ENCODE peak calls at places on chromosomes 2 and 18, in five cellular contexts. Y, I, S, Q and T are unnamed samples.

GRCh38 chr18:62663731-62664336 is 51.5 kb upstream of the PHLPP1 start:
- DNase-seq in Y (peak; percentile 18), I (no peak), S (peak; percentile 21), Q (no peak), T (no peak)

GRCh38 chr2:159030674-159031380 is 62.4 kb downstream of the TANC1 start:
- DNase-seq in Y (peak; percentile 91), I (peak; percentile 59), S (peak; percentile 76), Q (no peak), T (peak; percentile 33)

GRCh38 chr2:10446631-10447030 is 1.5 kb downstream of the ODC1 start:
- DNase-seq in Y (no peak), I (no peak), S (no peak), Q (no peak), T (no peak)

GRCh38 chr18:984004-984403 is 79.3 kb downstream of the ADCYAP1 start:
- DNase-seq in Y (peak; percentile 25), I (no peak), S (no peak), Q (no peak), T (no peak)

GRCh38 chr18:45793295-45793965 is 32.0 kb upstream of the SIGLEC15 start:
- DNase-seq in Y (peak; percentile 78), I (no peak), S (no peak), Q (no peak), T (no peak)

GRCh38 chr2:230411484-230412368 is 4.3 kb upstream of the SP100 start:
- DNase-seq in Y (peak; percentile 72), I (peak; percentile 85), S (peak; percentile 64), Q (peak; percentile 56), T (peak; percentile 56)

GRCh38 chr18:2263303-2263702 is 308.0 kb downstream of the METTL4 start:
- DNase-seq in Y (no peak), I (no peak), S (no peak), Q (no peak), T (no peak)

GRCh38 chr2:124317628-124318027 is 292.5 kb downstream of the CNTNAP5 start:
- DNase-seq in Y (no peak), I (no peak), S (no peak), Q (no peak), T (no peak)

GRCh38 chr18:74806700-74807416 is 209.2 kb downstream of the ZNF407 start:
- DNase-seq in Y (peak; percentile 52), I (no peak), S (no peak), Q (no peak), T (no peak)

GRCh38 chr2:177673602-177674595 is 281.3 kb downstream of the AGPS start:
- DNase-seq in Y (no peak), I (no peak), S (no peak), Q (no peak), T (no peak)

GRCh38 chr2:43050866-43051265 is 175.5 kb downstream of the ZFP36L2 start:
- DNase-seq in Y (no peak), I (no peak), S (no peak), Q (no peak), T (no peak)

DNA sequence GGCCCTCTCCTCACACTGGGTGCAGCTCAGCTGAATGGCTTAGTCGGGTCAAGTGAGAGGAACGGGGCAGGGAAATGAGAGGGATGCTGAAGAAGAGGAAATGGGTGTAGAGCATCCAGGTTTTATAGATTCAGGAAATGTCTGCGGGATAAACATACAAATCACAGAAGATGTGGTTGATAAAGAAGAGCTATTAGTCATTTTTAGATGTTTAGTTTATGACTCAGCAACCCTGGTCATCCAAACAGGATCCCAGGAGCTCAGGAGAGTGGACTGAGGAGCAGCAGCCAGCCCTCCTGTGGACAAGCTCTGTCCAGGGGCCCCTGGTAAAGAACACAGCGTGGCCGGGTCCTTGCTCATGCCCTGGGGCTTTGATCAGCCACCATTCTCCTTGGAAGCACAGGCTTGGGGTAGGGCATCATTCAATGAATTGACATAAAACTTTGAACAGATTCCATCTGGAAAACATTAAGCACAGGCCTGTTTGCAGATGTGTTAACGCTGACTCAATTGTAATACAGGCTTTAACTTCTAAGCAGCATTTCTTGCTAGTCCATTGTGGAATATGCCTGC is 83.0 kb downstream of the NPAS2 start:
- DNase-seq in Y (peak; percentile 86), I (peak; percentile 54), S (no peak), Q (no peak), T (no peak)
- TF ChIP-seq CTCF in Y (peak; percentile 16), I (peak; percentile 45), S (no peak), Q (no peak), T (no peak)

GRCh38 chr2:69104281-69104680 is 91.3 kb downstream of the ANTXR1 start:
- DNase-seq in Y (no peak), I (no peak), S (no peak), Q (no peak), T (no peak)
- H3K27ac ChIP-seq in Y (no peak overlapping the region), I (no peak overlapping the region), S (peak overlapping the region; percentile 19), Q (no peak overlapping the region), T (no peak overlapping the region)

GRCh38 chr2:102412199-102412598 is 10.8 kb upstream of the IL18RAP start:
- DNase-seq in Y (no peak), I (no peak), S (no peak), Q (no peak), T (no peak)

DNA sequence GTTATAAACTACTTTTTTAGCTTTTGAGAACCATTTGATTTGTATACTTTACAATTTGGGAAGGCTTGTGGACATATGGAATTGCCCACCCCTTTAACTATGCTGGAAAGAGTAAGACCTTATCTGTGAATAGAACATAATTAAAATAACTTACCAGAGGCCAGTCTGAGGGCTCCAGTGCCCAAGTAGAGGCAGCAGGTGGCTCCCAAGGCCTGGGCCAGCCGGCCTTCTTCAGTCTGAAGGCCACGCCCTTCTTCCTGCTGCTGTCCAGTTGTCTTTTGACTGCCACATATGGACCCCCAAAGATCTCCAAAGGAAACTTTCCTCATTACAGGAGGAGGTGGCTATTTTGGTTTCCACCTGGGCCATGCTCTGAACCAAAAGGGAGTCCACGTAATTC is 12.0 kb upstream of the IL18RAP start:
- DNase-seq in Y (no peak), I (no peak), S (no peak), Q (no peak), T (no peak)
- H3K9me3 ChIP-seq in Y (no peaks in the 10 kb centered on the region), I (no peaks in the 10 kb centered on the region), S (no peaks in the 10 kb centered on the region), Q (no peaks in the 10 kb centered on the region), T (no peaks in the 10 kb centered on the region)

GRCh38 chr2:105405291-105405690 is 6.4 kb upstream of the FHL2 start:
- DNase-seq in Y (no peak), I (no peak), S (no peak), Q (no peak), T (no peak)

GRCh38 chr2:105402809-105403208 is 4.0 kb upstream of the FHL2 start:
- DNase-seq in Y (no peak), I (no peak), S (no peak), Q (no peak), T (no peak)

GRCh38 chr2:105404736-105405135 is 5.9 kb upstream of the FHL2 start:
- DNase-seq in Y (no peak), I (no peak), S (no peak), Q (no peak), T (no peak)

GRCh38 chr2:105403241-105403784 is 4.5 kb upstream of the FHL2 start:
- DNase-seq in Y (no peak), I (no peak), S (no peak), Q (no peak), T (no peak)

GRCh38 chr2:105403785-105404698 is 5.2 kb upstream of the FHL2 start:
- DNase-seq in Y (peak; percentile 74), I (no peak), S (no peak), Q (no peak), T (no peak)
- TF ChIP-seq CTCF in Y (peak; percentile 74), I (peak; percentile 53), S (no peak), Q (no peak), T (no peak)

GRCh38 chr18:10453261-10453884 is 1.1 kb upstream of the APCDD1 start:
- DNase-seq in Y (peak; percentile 67), I (no peak), S (no peak), Q (no peak), T (no peak)

GRCh38 chr18:10455726-10456453 is 1.5 kb downstream of the APCDD1 start:
- DNase-seq in Y (no peak), I (no peak), S (no peak), Q (no peak), T (no peak)

GRCh38 chr18:10456718-10457499 is 2.5 kb downstream of the APCDD1 start:
- DNase-seq in Y (no peak), I (no peak), S (no peak), Q (no peak), T (no peak)

GRCh38 chr18:10454800-10455550 is 540 bp downstream of the APCDD1 start:
- DNase-seq in Y (peak; percentile 36), I (no peak), S (no peak), Q (no peak), T (peak; percentile 52)

GRCh38 chr18:10453885-10454772 is at the start of gene APCDD1:
- DNase-seq in Y (peak; percentile 80), I (peak; percentile 88), S (peak; percentile 67), Q (no peak), T (peak; percentile 63)
- H3K27ac ChIP-seq in Y (peak within 1 kb of the TSS; percentile 62), I (no peak within 1 kb of the TSS), S (peak within 1 kb of the TSS; percentile 78), Q (peak within 1 kb of the TSS; percentile 82), T (peak within 1 kb of the TSS; percentile 81)

DNA sequence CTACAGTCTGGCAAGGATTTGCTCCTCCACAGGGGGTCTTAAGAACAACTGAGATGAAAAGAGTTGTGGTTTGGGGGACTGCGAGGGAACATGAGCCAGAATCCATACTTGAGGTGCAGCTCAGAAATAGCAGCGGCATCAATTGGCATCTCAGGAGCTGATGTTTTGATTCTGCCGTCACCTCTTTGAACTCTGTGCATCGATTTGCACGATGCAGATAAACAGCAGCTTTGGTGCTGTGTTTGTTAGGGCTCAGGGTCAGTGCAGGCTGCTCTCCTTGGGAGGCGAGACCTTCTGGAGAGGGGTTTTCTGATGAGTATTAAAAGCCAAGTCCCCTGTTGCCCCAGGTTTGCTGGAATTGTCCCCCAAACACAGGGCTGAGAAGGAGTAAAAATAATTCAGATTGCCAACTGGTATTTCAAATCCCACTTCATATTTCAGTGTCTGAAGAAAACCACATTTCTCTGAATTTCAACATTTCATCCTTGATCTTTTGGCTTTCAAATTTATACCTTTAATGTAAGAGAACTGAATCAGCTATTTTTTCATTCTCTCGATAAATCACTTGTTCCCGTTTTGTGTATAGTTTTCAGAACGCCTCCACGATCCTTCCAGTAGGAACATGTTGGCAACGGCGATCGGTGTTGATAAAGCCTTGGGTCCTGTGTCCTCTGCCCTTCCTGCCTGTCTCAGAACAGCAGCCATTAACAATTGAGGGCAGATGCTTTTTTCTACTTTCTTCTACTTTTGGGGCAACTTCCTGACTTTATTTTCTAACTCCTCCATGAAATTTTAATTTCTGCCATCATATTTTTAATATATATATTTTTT is 65.0 kb downstream of the RAB31 start:
- DNase-seq in Y (no peak), I (no peak), S (no peak), Q (no peak), T (no peak)
- H3K9me3 ChIP-seq in Y (no peaks in the 10 kb centered on the region), I (no peaks in the 10 kb centered on the region), S (no peaks in the 10 kb centered on the region), Q (no peaks in the 10 kb centered on the region), T (no peaks in the 10 kb centered on the region)

DNA sequence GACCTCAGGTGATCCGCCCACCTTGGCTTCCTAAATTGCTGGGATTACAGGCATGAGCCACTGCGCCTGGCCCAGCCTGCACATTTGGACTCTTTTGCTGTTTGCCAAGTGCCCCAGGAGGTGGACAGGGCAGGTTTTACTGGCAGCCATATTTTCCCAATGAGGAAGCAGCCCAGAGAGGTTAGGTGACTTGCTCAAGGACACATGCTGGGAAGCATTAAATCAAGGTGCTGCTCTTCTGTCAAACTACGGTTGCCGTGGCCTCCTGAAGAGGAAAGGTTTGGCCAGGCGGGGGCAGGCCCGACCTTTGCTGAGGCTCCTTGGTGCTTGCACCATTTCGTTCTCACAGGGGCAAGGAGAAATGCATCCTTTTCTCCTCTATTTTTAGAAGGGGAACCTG is 44.0 kb downstream of the DNMT3A start:
- DNase-seq in Y (no peak), I (no peak), S (no peak), Q (no peak), T (no peak)
- TF ChIP-seq CTCF in Y (no peak), I (no peak), S (no peak), Q (no peak), T (no peak)

GRCh38 chr2:85972355-85972754 is 83.6 kb upstream of the ST3GAL5 start:
- DNase-seq in Y (no peak), I (no peak), S (peak; percentile 0), Q (no peak), T (no peak)
- H3K27ac ChIP-seq in Y (no peak overlapping the region), I (no peak overlapping the region), S (no peak overlapping the region), Q (no peak overlapping the region), T (no peak overlapping the region)